ENCODE peak calls at places on chromosomes 13 and 19, in nine cellular contexts. I is PC-3, T is cardiac muscle cell, W is mucosa of descending colon, H is sigmoid colon, E is uterus, R is IMR-90, Q is fibroblast of lung, V is heart left ventricle. L is an unnamed sample.

GRCh38 chr19:50480281-50481111 is 3.8 kb upstream of the GARIN5A start:
- DNase-seq in I (no peak), Q (no peak), V (no peak), R (no peak), E (no peak), T (no peak), W (peak; percentile 49), H (no peak), L (no peak)

GRCh38 chr19:12112701-12113100 is 27.4 kb downstream of the ZNF20 start:
- DNase-seq in E (no peak), I (no peak), W (no peak), H (no peak), T (no peak), Q (no peak), V (no peak), R (no peak), L (no peak)

GRCh38 chr13:110462091-110462490 is 99.4 kb downstream of the RAB20 start:
- DNase-seq in I (no peak), R (no peak), V (no peak), E (no peak), Q (no peak), T (no peak), W (no peak), H (no peak), L (no peak)

GRCh38 chr19:13615890-13616289 is 109.6 kb upstream of the CACNA1A start:
- DNase-seq in T (no peak), I (no peak), W (no peak), R (peak; percentile 61), E (no peak), Q (no peak), H (no peak), V (no peak), L (no peak)

GRCh38 chr13:61170791-61171330 is 244.8 kb downstream of the PCDH20 start:
- DNase-seq in W (no peak), Q (no peak), V (peak; percentile 36), T (no peak), E (no peak), I (peak; percentile 11), H (no peak), R (no peak), L (no peak)

GRCh38 chr19:13243971-13244370 is 93.8 kb downstream of the IER2 start:
- DNase-seq in W (no peak), Q (no peak), E (no peak), T (no peak), V (no peak), H (no peak), I (no peak), R (no peak), L (no peak)

GRCh38 chr13:41827507-41828213 is 133.2 kb downstream of the VWA8 start:
- DNase-seq in H (no peak), T (no peak), E (no peak), Q (peak; percentile 95), W (no peak), R (peak; percentile 94), I (peak; percentile 88), V (no peak), L (no peak)

GRCh38 chr13:59458908-59459579 is 704.7 kb downstream of the DIAPH3 start:
- DNase-seq in R (peak; percentile 85), W (no peak), T (no peak), V (peak; percentile 42), I (peak; percentile 76), H (no peak), Q (peak; percentile 96), E (no peak), L (no peak)

GRCh38 chr19:33499248-33499647 is 22.3 kb downstream of the PEPD start:
- DNase-seq in I (no peak), W (no peak), R (no peak), E (no peak), Q (no peak), T (no peak), H (peak; percentile 22), V (peak; percentile 10), L (no peak)

GRCh38 chr19:38635483-38636399 is 11.7 kb upstream of the ACTN4 start:
- DNase-seq in T (no peak), E (no peak), I (no peak), R (no peak), V (no peak), H (no peak), W (no peak), Q (no peak), L (no peak)

GRCh38 chr19:51702103-51702753 is 9.1 kb downstream of the SPACA6 start:
- DNase-seq in W (peak; percentile 81), T (peak; percentile 65), E (peak; percentile 88), H (peak; percentile 93), V (peak; percentile 78), Q (peak; percentile 36), I (peak; percentile 54), R (peak; percentile 24), L (peak; percentile 80)

GRCh38 chr19:15776991-15777787 is 10.3 kb upstream of the OR10H5 start:
- DNase-seq in H (peak; percentile 42), W (no peak), R (no peak), I (no peak), T (no peak), V (no peak), Q (no peak), E (no peak), L (no peak)

DNA sequence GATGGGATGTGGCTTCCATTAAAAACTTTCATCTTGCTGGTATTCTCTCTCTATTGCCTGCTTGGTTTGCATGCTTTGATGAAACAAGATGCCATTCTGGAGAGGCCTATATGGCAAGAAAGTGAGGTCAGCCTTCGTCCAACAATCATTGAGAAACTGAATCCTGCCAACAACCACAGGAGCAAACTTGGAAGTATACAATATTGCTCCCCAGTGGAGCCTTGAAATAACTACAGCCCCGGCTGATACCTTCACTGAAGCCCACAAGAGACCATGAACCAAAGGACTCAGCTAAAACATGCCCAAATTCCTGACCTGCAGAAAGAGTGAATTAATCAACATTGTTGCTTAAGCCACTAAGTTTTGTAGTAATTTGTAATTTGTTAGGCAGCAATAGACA is 82.5 kb upstream of the FGF14 start:
- DNase-seq in W (no peak), E (no peak), H (no peak), R (peak; percentile 4), T (peak; percentile 19), Q (peak; percentile 40), V (no peak), I (no peak), L (peak; percentile 8)
- TF ChIP-seq CTCF in W (no peak), E (no peak), H (no peak), R (no peak), T (no peak), Q (peak; percentile 29), V (no peak), I (peak; percentile 23), L (peak; percentile 26)

GRCh38 chr19:10748924-10749434 is 31.1 kb downstream of the DNM2 start:
- DNase-seq in R (no peak), W (peak; percentile 93), T (no peak), I (peak; percentile 90), H (no peak), E (no peak), Q (no peak), V (peak; percentile 58), L (no peak)
- H3K4me3 ChIP-seq in R (no peak overlapping the region), W (no peak overlapping the region), T (no peak overlapping the region), I (no peak overlapping the region), H (no peak overlapping the region), E (no peak overlapping the region), Q (no peak overlapping the region), V (no peak overlapping the region), L (no peak overlapping the region)

DNA sequence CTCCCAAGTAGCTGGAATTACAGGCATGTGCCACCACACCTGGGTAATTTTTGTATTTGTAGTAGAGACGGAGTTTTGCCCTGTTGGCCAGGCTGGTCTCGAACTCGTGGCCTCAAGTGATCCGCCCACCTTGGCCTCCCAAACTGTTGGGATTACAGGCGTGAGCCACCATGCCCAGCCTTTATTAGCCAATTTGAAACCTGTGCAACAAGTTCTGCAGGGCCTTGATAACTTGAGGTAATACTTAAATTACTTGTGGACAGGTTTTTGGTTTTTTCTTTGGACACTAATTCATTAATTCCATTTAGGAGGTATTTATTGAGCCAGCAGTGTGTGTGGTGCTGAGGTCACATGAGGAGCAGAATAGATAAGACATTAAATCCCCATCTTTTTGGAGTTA is 39.5 kb downstream of the ARHGAP35 start:
- DNase-seq in Q (no peak), E (no peak), T (no peak), R (no peak), H (no peak), V (no peak), W (no peak), I (no peak), L (no peak)
- H3K4me1 ChIP-seq in Q (peaks cover 22% of the 10 kb centered on the region), E (peaks cover 1% of the 10 kb centered on the region), T (peaks cover 47% of the 10 kb centered on the region), R (peaks cover 29% of the 10 kb centered on the region), H (peaks cover 28% of the 10 kb centered on the region), V (peaks cover 9% of the 10 kb centered on the region), W (peaks cover 17% of the 10 kb centered on the region), I (peaks cover 44% of the 10 kb centered on the region), L (peaks cover 48% of the 10 kb centered on the region)

GRCh38 chr13:27171244-27171829 is at the start of gene USP12:
- DNase-seq in V (peak; percentile 42), I (no peak), T (peak; percentile 79), H (no peak), E (no peak), W (peak; percentile 60), Q (peak; percentile 16), R (peak; percentile 22), L (peak; percentile 40)
- TF ChIP-seq CTCF in V (peak; percentile 16), I (no peak), T (no peak), H (no peak), E (no peak), W (no peak), Q (no peak), R (peak; percentile 41), L (peak; percentile 29)

DNA sequence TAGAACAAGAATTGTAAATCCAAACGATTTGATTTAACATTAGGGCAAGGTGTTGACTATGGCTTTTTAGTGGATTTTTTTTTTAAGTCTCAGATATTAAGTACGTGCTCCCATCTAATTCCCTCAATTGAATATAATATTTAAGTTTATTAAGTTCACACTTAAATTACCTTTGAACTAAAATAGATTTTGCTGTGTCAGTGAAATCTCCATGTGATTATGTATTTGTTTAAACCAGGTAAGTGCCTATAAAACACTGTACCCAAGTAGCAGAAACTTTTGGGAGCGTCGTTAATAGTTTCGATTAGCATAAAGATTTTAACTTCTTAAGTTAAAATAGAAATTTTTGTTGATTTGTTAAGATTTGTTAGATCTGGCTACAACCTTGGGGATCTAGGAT is 1.6 kb downstream of the CLN5 start:
- DNase-seq in Q (no peak), T (no peak), V (no peak), E (no peak), I (no peak), W (no peak), H (no peak), R (no peak), L (no peak)
- H3K4me3 ChIP-seq in Q (peak overlapping the region; percentile 82), T (no peak overlapping the region), V (no peak overlapping the region), E (peak overlapping the region; percentile 70), I (peak overlapping the region; percentile 90), W (no peak overlapping the region), H (no peak overlapping the region), R (no peak overlapping the region), L (no peak overlapping the region)

DNA sequence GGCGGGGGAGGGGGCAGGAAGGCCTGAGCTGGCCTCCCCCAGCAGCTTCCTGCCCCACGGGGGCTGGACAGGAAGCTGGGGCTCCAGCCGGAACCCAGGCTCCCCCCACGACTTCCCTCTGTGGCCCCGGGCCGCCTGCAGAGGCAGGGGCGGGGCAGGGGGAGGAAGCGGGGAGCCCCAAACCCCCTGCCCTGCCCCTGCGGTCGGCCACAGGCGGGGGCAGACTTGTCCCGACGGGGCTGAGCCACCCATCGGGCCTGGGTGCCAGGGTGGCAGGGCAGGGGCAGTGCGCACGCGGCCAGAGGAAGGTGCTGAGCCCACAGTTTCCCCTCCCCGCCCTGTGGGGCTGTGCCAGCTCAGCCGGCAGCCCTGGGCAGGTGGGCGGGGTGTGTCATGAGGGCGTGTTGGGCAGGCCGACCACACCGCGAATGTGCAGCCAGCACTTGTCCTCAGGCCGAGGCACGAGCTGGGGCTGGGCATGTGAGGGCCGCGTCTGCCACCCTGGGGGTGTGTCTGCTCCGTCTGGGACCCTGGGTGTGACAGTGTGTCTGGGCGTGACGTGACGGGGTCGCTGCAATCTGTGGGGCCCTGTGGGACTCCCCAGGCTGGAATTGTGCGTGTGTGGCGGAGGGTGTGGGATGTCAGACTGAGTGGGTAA is 17.7 kb downstream of the CCDC97 start:
- DNase-seq in H (no peak), T (no peak), R (peak; percentile 49), E (no peak), W (peak; percentile 94), Q (peak; percentile 22), V (peak; percentile 85), I (peak; percentile 81), L (no peak)
- H3K4me1 ChIP-seq in H (peaks cover 55% of the 10 kb centered on the region), T (peaks cover 38% of the 10 kb centered on the region), R (peaks cover 51% of the 10 kb centered on the region), E (peaks cover 1% of the 10 kb centered on the region), W (peaks cover 36% of the 10 kb centered on the region), Q (peaks cover 48% of the 10 kb centered on the region), V (peaks cover 4% of the 10 kb centered on the region), I (peaks cover 64% of the 10 kb centered on the region), L (peaks cover 37% of the 10 kb centered on the region)